ENCODE peak calls at places on chromosomes 16 and 17, in seven cellular contexts. One of them, this sample, is unnamed.
A peak's percentile ranks its signal among the peaks of the same experiment; 100 is the strongest.

GRCh38 chr17:7478276-7479138 is 924 bp downstream of the ZBTB4 start:
- DNase-seq in right lobe of liver: no peak
- DNase-seq in stimulated activated CD4-positive, alpha-beta T cell treated with anti-CD3 and anti-CD28 coated beads, Interleukin-15, amount 100 ng/mL, for 48 hours: peak; percentile 34
- DNase-seq in bronchial epithelial cell: peak; percentile 24
- DNase-seq in lower lobe of right lung: peak; percentile 77
- DNase-seq in effector memory CD8-positive, alpha-beta T cell: peak; percentile 77
- DNase-seq in effector CD8-positive, alpha-beta T cell: peak; percentile 59
- DNase-seq in this sample: peak; percentile 87

GRCh38 chr17:14332331-14332730 is 31.4 kb downstream of the HS3ST3B1 start:
- DNase-seq in effector memory CD8-positive, alpha-beta T cell: no peak
- DNase-seq in right lobe of liver: peak; percentile 34
- DNase-seq in bronchial epithelial cell: no peak
- DNase-seq in stimulated activated CD4-positive, alpha-beta T cell treated with anti-CD3 and anti-CD28 coated beads, Interleukin-15, amount 100 ng/mL, for 48 hours: no peak
- DNase-seq in lower lobe of right lung: no peak
- DNase-seq in effector CD8-positive, alpha-beta T cell: no peak
- DNase-seq in this sample: no peak

GRCh38 chr16:71555230-71555891 is 21.5 kb downstream of the TAT start:
- DNase-seq in lower lobe of right lung: no peak
- DNase-seq in bronchial epithelial cell: peak; percentile 45
- DNase-seq in effector CD8-positive, alpha-beta T cell: no peak
- DNase-seq in right lobe of liver: no peak
- DNase-seq in effector memory CD8-positive, alpha-beta T cell: no peak
- DNase-seq in stimulated activated CD4-positive, alpha-beta T cell treated with anti-CD3 and anti-CD28 coated beads, Interleukin-15, amount 100 ng/mL, for 48 hours: no peak
- DNase-seq in this sample: no peak

GRCh38 chr17:67615736-67616135 is 102.0 kb upstream of the NOL11 start:
- DNase-seq in bronchial epithelial cell: no peak
- DNase-seq in lower lobe of right lung: no peak
- DNase-seq in effector CD8-positive, alpha-beta T cell: no peak
- DNase-seq in right lobe of liver: no peak
- DNase-seq in stimulated activated CD4-positive, alpha-beta T cell treated with anti-CD3 and anti-CD28 coated beads, Interleukin-15, amount 100 ng/mL, for 48 hours: no peak
- DNase-seq in effector memory CD8-positive, alpha-beta T cell: no peak
- DNase-seq in this sample: no peak

GRCh38 chr17:40322417-40323315 is 13.7 kb downstream of the RARA start:
- DNase-seq in effector memory CD8-positive, alpha-beta T cell: peak; percentile 95
- DNase-seq in lower lobe of right lung: peak; percentile 93
- DNase-seq in right lobe of liver: peak; percentile 71
- DNase-seq in stimulated activated CD4-positive, alpha-beta T cell treated with anti-CD3 and anti-CD28 coated beads, Interleukin-15, amount 100 ng/mL, for 48 hours: peak; percentile 65
- DNase-seq in bronchial epithelial cell: peak; percentile 57
- DNase-seq in effector CD8-positive, alpha-beta T cell: peak; percentile 87
- DNase-seq in this sample: peak; percentile 92

GRCh38 chr17:81519284-81520020 is 6.9 kb upstream of the ACTG1 start:
- DNase-seq in right lobe of liver: peak; percentile 48
- DNase-seq in bronchial epithelial cell: peak; percentile 31
- DNase-seq in effector CD8-positive, alpha-beta T cell: peak; percentile 58
- DNase-seq in lower lobe of right lung: peak; percentile 84
- DNase-seq in stimulated activated CD4-positive, alpha-beta T cell treated with anti-CD3 and anti-CD28 coated beads, Interleukin-15, amount 100 ng/mL, for 48 hours: peak; percentile 63
- DNase-seq in effector memory CD8-positive, alpha-beta T cell: peak; percentile 59
- DNase-seq in this sample: peak; percentile 94

GRCh38 chr16:71737501-71737900 is 13.0 kb upstream of the PHLPP2 start:
- DNase-seq in effector CD8-positive, alpha-beta T cell: no peak
- DNase-seq in lower lobe of right lung: no peak
- DNase-seq in right lobe of liver: no peak
- DNase-seq in stimulated activated CD4-positive, alpha-beta T cell treated with anti-CD3 and anti-CD28 coated beads, Interleukin-15, amount 100 ng/mL, for 48 hours: no peak
- DNase-seq in bronchial epithelial cell: no peak
- DNase-seq in effector memory CD8-positive, alpha-beta T cell: no peak
- DNase-seq in this sample: no peak

GRCh38 chr17:29597361-29598172 is 4.6 kb downstream of the ANKRD13B start:
- DNase-seq in effector memory CD8-positive, alpha-beta T cell: no peak
- DNase-seq in effector CD8-positive, alpha-beta T cell: no peak
- DNase-seq in bronchial epithelial cell: no peak
- DNase-seq in lower lobe of right lung: no peak
- DNase-seq in stimulated activated CD4-positive, alpha-beta T cell treated with anti-CD3 and anti-CD28 coated beads, Interleukin-15, amount 100 ng/mL, for 48 hours: no peak
- DNase-seq in right lobe of liver: no peak
- DNase-seq in this sample: peak; percentile 63

GRCh38 chr17:20159406-20160075 is 150.4 kb downstream of the SPECC1 start:
- DNase-seq in effector CD8-positive, alpha-beta T cell: no peak
- DNase-seq in right lobe of liver: no peak
- DNase-seq in lower lobe of right lung: no peak
- DNase-seq in bronchial epithelial cell: no peak
- DNase-seq in stimulated activated CD4-positive, alpha-beta T cell treated with anti-CD3 and anti-CD28 coated beads, Interleukin-15, amount 100 ng/mL, for 48 hours: no peak
- DNase-seq in effector memory CD8-positive, alpha-beta T cell: no peak
- DNase-seq in this sample: no peak

GRCh38 chr16:68696514-68696913 is 40.6 kb upstream of the CDH1 start:
- DNase-seq in right lobe of liver: no peak
- DNase-seq in effector CD8-positive, alpha-beta T cell: no peak
- DNase-seq in bronchial epithelial cell: no peak
- DNase-seq in effector memory CD8-positive, alpha-beta T cell: no peak
- DNase-seq in stimulated activated CD4-positive, alpha-beta T cell treated with anti-CD3 and anti-CD28 coated beads, Interleukin-15, amount 100 ng/mL, for 48 hours: no peak
- DNase-seq in lower lobe of right lung: peak; percentile 30
- DNase-seq in this sample: no peak

GRCh38 chr16:528111-529011 is 849 bp downstream of the CAPN15 start:
- DNase-seq in stimulated activated CD4-positive, alpha-beta T cell treated with anti-CD3 and anti-CD28 coated beads, Interleukin-15, amount 100 ng/mL, for 48 hours: no peak
- DNase-seq in right lobe of liver: no peak
- DNase-seq in bronchial epithelial cell: peak; percentile 76
- DNase-seq in effector memory CD8-positive, alpha-beta T cell: peak; percentile 39
- DNase-seq in lower lobe of right lung: no peak
- DNase-seq in effector CD8-positive, alpha-beta T cell: no peak
- DNase-seq in this sample: no peak

This sample was measured in kidney.